ENCODE peak calls at places on chromosome 20, in four cellular contexts. H, D, T and S are unnamed samples.

GRCh38 chr20:64047046-64047389 is 2.4 kb downstream of the SOX18 start:
- DNase-seq in T (no peak), H (no peak), D (no peak), S (no peak)

GRCh38 chr20:59684685-59685212 is 80.4 kb downstream of the PHACTR3 start:
- DNase-seq in H (no peak), D (no peak), T (no peak), S (no peak)

GRCh38 chr20:33859157-33859695 is 48.1 kb downstream of the CHMP4B start:
- DNase-seq in H (peak), D (peak), T (peak), S (no peak)

GRCh38 chr20:61980647-61981583 is 84.8 kb downstream of the TAF4 start:
- DNase-seq in T (peak), D (no peak), H (peak), S (no peak)

GRCh38 chr20:25453035-25453810 is 45.8 kb downstream of the GINS1 start:
- DNase-seq in T (peak), D (no peak), H (no peak), S (no peak)

GRCh38 chr20:19947611-19948264 is 69.4 kb upstream of the NAA20 start:
- DNase-seq in H (no peak), D (no peak), T (no peak), S (no peak)

GRCh38 chr20:44614525-44614924 is 32.1 kb downstream of the PKIG start:
- DNase-seq in H (peak), D (no peak), T (no peak), S (no peak)

GRCh38 chr20:17557675-17558006 is 12.2 kb upstream of the DSTN start:
- DNase-seq in H (no peak), D (no peak), T (no peak), S (no peak)

GRCh38 chr20:38093641-38094077 is 60.1 kb downstream of the RPRD1B start:
- DNase-seq in H (no peak), T (no peak), D (no peak), S (no peak)

GRCh38 chr20:45484676-45485075 is 15.1 kb downstream of the WFDC2 start:
- DNase-seq in H (no peak), D (no peak), T (no peak), S (no peak)

GRCh38 chr20:50415031-50415515 is 95.1 kb upstream of the PTPN1 start:
- DNase-seq in T (no peak), D (no peak), H (no peak), S (no peak)

GRCh38 chr20:20547221-20547875 is 165.1 kb downstream of the RALGAPA2 start:
- DNase-seq in T (no peak), D (no peak), H (no peak), S (no peak)

GRCh38 chr20:23683807-23684206 is 5.0 kb downstream of the CST4 start:
- DNase-seq in D (no peak), T (no peak), H (no peak), S (no peak)

GRCh38 chr20:3068986-3069900 is 2.2 kb upstream of the OXT start:
- DNase-seq in T (no peak), H (no peak), D (peak), S (no peak)

GRCh38 chr20:35200255-35200654 is 26.2 kb upstream of the MMP24 start:
- DNase-seq in D (no peak), H (no peak), T (no peak), S (no peak)

GRCh38 chr20:47667531-47668312 is 117.6 kb downstream of the SULF2 start:
- DNase-seq in H (no peak), T (no peak), D (no peak), S (no peak)

GRCh38 chr20:1894951-1895673 is at the start of gene SIRPA:
- DNase-seq in D (no peak), H (peak), T (no peak), S (no peak)

GRCh38 chr20:48789185-48789668 is 38.6 kb downstream of the PREX1 start:
- DNase-seq in T (no peak), D (no peak), H (no peak), S (no peak)

GRCh38 chr20:48789781-48790544 is 37.8 kb downstream of the PREX1 start:
- DNase-seq in T (no peak), D (no peak), H (no peak), S (no peak)

GRCh38 chr20:48791666-48792071 is 36.1 kb downstream of the PREX1 start:
- DNase-seq in T (no peak), D (no peak), H (no peak), S (no peak)

GRCh38 chr20:48788486-48789072 is 39.2 kb downstream of the PREX1 start:
- DNase-seq in T (no peak), H (no peak), D (no peak), S (no peak)

GRCh38 chr20:48791014-48791413 is 36.8 kb downstream of the PREX1 start:
- DNase-seq in T (no peak), H (no peak), D (no peak), S (no peak)
- TF ChIP-seq CTCF in T (no peak), H (no peak), D (no peak), S (no peak)

GRCh38 chr20:540391-541201 is 3.0 kb downstream of the CSNK2A1 start:
- DNase-seq in D (no peak), H (no peak), T (no peak), S (no peak)
- TF ChIP-seq CTCF in D (no peak), H (no peak), T (peak), S (no peak)

GRCh38 chr20:10676518-10676917 is 2.7 kb upstream of the JAG1 start:
- DNase-seq in H (no peak), D (no peak), T (no peak), S (no peak)
- TF ChIP-seq CTCF in H (no peak), D (no peak), T (no peak), S (no peak)

DNA sequence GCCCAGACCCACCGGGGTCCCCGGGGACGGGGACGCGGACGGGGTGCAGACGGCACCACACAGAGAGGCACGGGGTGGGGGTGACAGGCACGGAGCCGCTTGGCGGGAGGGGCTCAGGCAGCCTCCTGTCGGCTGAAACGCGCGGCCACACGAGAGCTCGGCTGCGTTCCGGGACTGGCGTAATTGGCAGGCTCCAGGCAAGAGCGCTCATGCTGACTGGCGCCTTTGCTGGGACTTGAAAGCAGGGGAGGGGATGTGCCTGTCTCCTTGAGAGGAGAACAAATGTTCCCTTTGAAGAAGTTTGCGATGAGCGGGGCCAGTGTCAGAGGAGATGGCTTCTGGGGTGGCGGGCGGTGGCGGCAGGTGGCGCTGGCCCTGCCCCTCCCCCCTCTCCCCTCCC is 25.8 kb downstream of the BHLHE23 start:
- DNase-seq in T (no peak), H (no peak), D (peak), S (no peak)
- TF ChIP-seq CTCF in T (no peak), H (no peak), D (no peak), S (no peak)

GRCh38 chr20:21808863-21809664 is 103.6 kb downstream of the PAX1 start:
- DNase-seq in H (peak), D (no peak), T (no peak), S (peak)
- TF ChIP-seq CTCF in H (peak), D (peak), T (peak), S (peak)

GRCh38 chr20:11101243-11101642 is 427.4 kb upstream of the JAG1 start:
- DNase-seq in H (no peak), T (no peak), D (no peak), S (no peak)

GRCh38 chr20:11101696-11102095 is 427.9 kb upstream of the JAG1 start:
- DNase-seq in H (no peak), T (no peak), D (no peak), S (no peak)

GRCh38 chr20:11094196-11094595 is 420.4 kb upstream of the JAG1 start:
- DNase-seq in T (no peak), H (no peak), D (no peak), S (no peak)

GRCh38 chr20:11094711-11095110 is 420.9 kb upstream of the JAG1 start:
- DNase-seq in H (no peak), T (no peak), D (no peak), S (no peak)

DNA sequence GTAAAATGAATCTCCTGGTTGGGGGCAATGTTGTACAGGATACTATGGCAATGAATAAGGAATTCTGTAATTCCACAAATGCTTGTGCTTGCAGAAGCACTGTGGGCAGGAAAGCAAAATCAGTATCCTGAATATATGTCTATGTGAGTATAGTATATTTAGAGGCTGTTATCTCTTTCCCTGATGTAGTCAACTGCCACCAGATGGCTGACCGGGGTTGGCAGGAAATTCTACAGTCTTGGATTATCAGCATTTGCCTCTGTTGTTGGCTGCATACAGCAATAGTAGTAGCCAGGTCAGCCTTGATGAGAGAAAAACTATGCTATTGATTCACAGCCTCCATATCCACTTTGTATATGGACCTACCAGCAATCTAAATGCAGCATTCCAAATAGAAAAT is 425.1 kb upstream of the JAG1 start:
- DNase-seq in T (no peak), D (no peak), H (no peak), S (no peak)
- TF ChIP-seq CTCF in T (no peak), D (no peak), H (no peak), S (no peak)

DNA sequence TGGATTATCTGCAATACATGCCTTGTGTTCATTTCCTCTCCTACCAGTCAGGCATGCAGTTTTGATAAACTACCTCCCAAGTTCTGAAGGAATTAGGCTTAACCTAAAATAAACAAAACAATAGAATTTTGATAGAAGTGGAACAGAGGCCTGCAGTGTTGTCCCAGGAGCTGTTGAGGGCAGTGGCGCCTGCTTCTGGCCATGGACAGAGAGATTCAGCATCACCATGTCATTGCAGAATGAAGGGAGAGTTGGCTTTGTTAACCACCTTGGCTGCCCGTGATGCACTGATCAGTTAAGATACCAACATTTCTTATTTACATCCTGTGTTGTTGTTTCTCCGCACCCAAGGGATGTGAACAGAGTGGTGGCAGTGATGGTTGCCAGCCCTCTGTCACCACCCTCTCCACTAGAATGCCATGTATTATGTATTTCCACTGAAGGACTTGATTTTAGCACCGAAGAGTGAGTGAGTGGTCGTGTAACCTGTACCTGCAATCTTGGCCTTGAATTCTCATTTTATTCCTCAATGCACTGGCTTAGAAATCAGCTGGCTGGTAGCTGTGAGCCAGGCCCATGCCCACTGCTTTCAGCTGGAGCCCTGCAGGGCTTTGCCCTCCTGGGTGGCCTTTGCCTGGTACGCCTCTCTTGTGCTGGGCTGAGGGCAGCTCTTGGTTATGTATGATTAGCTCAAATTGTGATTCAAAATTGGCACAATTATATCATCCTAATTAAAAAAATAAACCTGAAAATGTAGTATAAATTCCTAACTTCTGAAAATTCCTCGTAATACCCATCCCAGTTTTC is 56.5 kb downstream of the SHLD1 start:
- DNase-seq in D (no peak), T (no peak), H (no peak), S (no peak)
- TF ChIP-seq CTCF in D (no peak), T (no peak), H (no peak), S (no peak)

GRCh38 chr20:12927489-12927888 is 81.3 kb upstream of the SPTLC3 start:
- DNase-seq in H (no peak), D (no peak), T (no peak), S (no peak)

GRCh38 chr20:12928358-12928754 is 80.4 kb upstream of the SPTLC3 start:
- DNase-seq in D (no peak), H (no peak), T (no peak), S (no peak)

GRCh38 chr20:12924126-12924525 is 84.6 kb upstream of the SPTLC3 start:
- DNase-seq in H (no peak), T (no peak), D (no peak), S (no peak)

GRCh38 chr20:12925863-12926547 is 82.8 kb upstream of the SPTLC3 start:
- DNase-seq in T (no peak), H (no peak), D (no peak), S (no peak)

DNA sequence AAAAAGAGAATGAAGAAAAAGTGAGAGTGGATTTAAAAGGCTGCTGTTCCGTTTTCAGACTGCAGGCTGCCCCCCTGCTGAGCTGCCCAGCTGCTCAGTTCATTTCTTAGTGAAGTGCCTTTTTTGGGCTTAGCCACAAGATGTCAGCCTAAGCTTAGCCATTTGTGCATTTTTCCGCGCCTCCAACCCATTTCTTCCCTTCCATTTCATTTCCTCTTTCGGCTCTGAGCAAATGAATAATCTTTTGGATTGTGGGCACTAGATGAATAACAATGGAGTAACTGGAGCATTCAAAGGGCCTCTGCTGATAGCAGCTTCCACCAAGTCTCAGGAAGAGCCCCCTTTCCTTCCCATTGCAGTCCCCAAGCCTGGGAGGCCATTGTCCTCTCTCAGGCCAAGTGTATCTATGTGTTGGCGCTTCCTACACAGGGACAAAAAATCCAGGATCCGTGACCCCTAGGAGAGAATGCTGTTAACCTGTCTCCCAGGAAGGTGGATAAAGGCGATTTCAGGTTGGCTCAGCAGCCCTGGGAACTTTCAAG is 83.5 kb upstream of the SPTLC3 start:
- DNase-seq in D (no peak), T (peak), H (peak), S (no peak)
- TF ChIP-seq CTCF in D (peak), T (peak), H (peak), S (no peak)

GRCh38 chr20:57652865-57653545 is 32.8 kb upstream of the ZBP1 start:
- DNase-seq in H (peak), T (no peak), D (no peak), S (no peak)
- TF ChIP-seq CTCF in H (no peak), T (no peak), D (no peak), S (no peak)